ENCODE peak calls at places on chromosomes 2 and 18, in seven cellular contexts. One of them, this sample, is unnamed.

GRCh38 chr2:58435246-58435645 is 194.1 kb upstream of the FANCL start:
- DNase-seq in GM20000: no peak
- DNase-seq in CD4-positive, alpha-beta T cell: no peak
- DNase-seq in ovary: no peak
- DNase-seq in left ventricle myocardium inferior: no peak
- DNase-seq in PC-9: no peak
- DNase-seq in thoracic aorta: no peak
- DNase-seq in this sample: no peak

GRCh38 chr2:21256006-21256405 is 132.2 kb downstream of the TDRD15 start:
- DNase-seq in PC-9: no peak
- DNase-seq in CD4-positive, alpha-beta T cell: no peak
- DNase-seq in ovary: no peak
- DNase-seq in thoracic aorta: no peak
- DNase-seq in left ventricle myocardium inferior: no peak
- DNase-seq in GM20000: no peak
- DNase-seq in this sample: no peak

GRCh38 chr2:37740330-37740729 is 68.9 kb upstream of the CDC42EP3 start:
- DNase-seq in left ventricle myocardium inferior: no peak
- DNase-seq in thoracic aorta: no peak
- DNase-seq in ovary: no peak
- DNase-seq in PC-9: no peak
- DNase-seq in GM20000: no peak
- DNase-seq in CD4-positive, alpha-beta T cell: no peak
- DNase-seq in this sample: no peak

GRCh38 chr2:205685314-205686230 is 3.3 kb downstream of the NRP2 start:
- DNase-seq in PC-9: peak
- DNase-seq in GM20000: peak
- DNase-seq in ovary: peak
- DNase-seq in CD4-positive, alpha-beta T cell: no peak
- DNase-seq in thoracic aorta: no peak
- DNase-seq in left ventricle myocardium inferior: no peak
- DNase-seq in this sample: no peak

GRCh38 chr18:57461652-57462269 is 26.6 kb downstream of the ONECUT2 start:
- DNase-seq in PC-9: peak
- DNase-seq in CD4-positive, alpha-beta T cell: no peak
- DNase-seq in GM20000: no peak
- DNase-seq in thoracic aorta: no peak
- DNase-seq in ovary: no peak
- DNase-seq in left ventricle myocardium inferior: no peak
- DNase-seq in this sample: no peak

GRCh38 chr2:54899576-54900200 is 150.6 kb downstream of the RTN4 start:
- DNase-seq in PC-9: peak
- DNase-seq in ovary: no peak
- DNase-seq in CD4-positive, alpha-beta T cell: no peak
- DNase-seq in left ventricle myocardium inferior: no peak
- DNase-seq in GM20000: peak
- DNase-seq in thoracic aorta: no peak
- DNase-seq in this sample: no peak

GRCh38 chr2:234548720-234549420 is 52.0 kb upstream of the ARL4C start:
- DNase-seq in left ventricle myocardium inferior: no peak
- DNase-seq in ovary: no peak
- DNase-seq in GM20000: no peak
- DNase-seq in thoracic aorta: no peak
- DNase-seq in CD4-positive, alpha-beta T cell: no peak
- DNase-seq in PC-9: no peak
- DNase-seq in this sample: peak

GRCh38 chr2:240460781-240461431 is 25.4 kb downstream of the GPC1 start:
- DNase-seq in CD4-positive, alpha-beta T cell: no peak
- DNase-seq in ovary: peak
- DNase-seq in GM20000: no peak
- DNase-seq in PC-9: no peak
- DNase-seq in left ventricle myocardium inferior: peak
- DNase-seq in thoracic aorta: no peak
- DNase-seq in this sample: no peak

GRCh38 chr2:142435847-142436246 is 305.0 kb upstream of the LRP1B start:
- DNase-seq in GM20000: no peak
- DNase-seq in ovary: no peak
- DNase-seq in CD4-positive, alpha-beta T cell: no peak
- DNase-seq in left ventricle myocardium inferior: no peak
- DNase-seq in thoracic aorta: no peak
- DNase-seq in PC-9: no peak
- DNase-seq in this sample: no peak

GRCh38 chr2:203811491-203812221 is 55.9 kb upstream of the CTLA4 start:
- DNase-seq in ovary: no peak
- DNase-seq in CD4-positive, alpha-beta T cell: no peak
- DNase-seq in left ventricle myocardium inferior: peak
- DNase-seq in GM20000: no peak
- DNase-seq in PC-9: peak
- DNase-seq in thoracic aorta: peak
- DNase-seq in this sample: peak

GRCh38 chr2:191245869-191246531 is 796 bp downstream of the MYO1B start:
- DNase-seq in ovary: peak
- DNase-seq in left ventricle myocardium inferior: peak
- DNase-seq in GM20000: peak
- DNase-seq in PC-9: peak
- DNase-seq in thoracic aorta: no peak
- DNase-seq in CD4-positive, alpha-beta T cell: no peak
- DNase-seq in this sample: peak

GRCh38 chr2:53235836-53236582 is 531.6 kb upstream of the CHAC2 start:
- DNase-seq in thoracic aorta: no peak
- DNase-seq in CD4-positive, alpha-beta T cell: no peak
- DNase-seq in left ventricle myocardium inferior: no peak
- DNase-seq in GM20000: no peak
- DNase-seq in PC-9: no peak
- DNase-seq in ovary: no peak
- DNase-seq in this sample: peak

GRCh38 chr2:45860136-45861106 is 208.9 kb downstream of the PRKCE start:
- DNase-seq in CD4-positive, alpha-beta T cell: peak
- DNase-seq in thoracic aorta: peak
- DNase-seq in GM20000: no peak
- DNase-seq in ovary: peak
- DNase-seq in PC-9: no peak
- DNase-seq in left ventricle myocardium inferior: peak
- DNase-seq in this sample: no peak

DNA sequence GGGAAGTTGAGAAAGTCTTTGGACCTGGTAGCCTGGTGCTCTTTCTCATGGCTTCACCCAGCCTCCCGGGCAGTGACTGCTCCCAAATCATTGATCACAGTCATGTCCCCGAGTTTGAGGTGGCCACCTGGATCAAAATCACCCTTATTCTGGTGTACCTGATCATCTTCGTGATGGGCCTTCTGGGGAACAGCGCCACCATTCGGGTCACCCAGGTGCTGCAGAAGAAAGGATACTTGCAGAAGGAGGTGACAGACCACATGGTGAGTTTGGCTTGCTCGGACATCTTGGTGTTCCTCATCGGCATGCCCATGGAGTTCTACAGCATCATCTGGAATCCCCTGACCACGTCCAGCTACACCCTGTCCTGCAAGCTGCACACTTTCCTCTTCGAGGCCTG is 391 bp downstream of the GPR39 start:
- DNase-seq in PC-9: peak
- DNase-seq in thoracic aorta: no peak
- DNase-seq in ovary: no peak
- DNase-seq in GM20000: no peak
- DNase-seq in left ventricle myocardium inferior: no peak
- DNase-seq in CD4-positive, alpha-beta T cell: no peak
- DNase-seq in this sample: no peak
- TF ChIP-seq CTCF in PC-9: peak
- TF ChIP-seq CTCF in thoracic aorta: no peak
- TF ChIP-seq CTCF in ovary: no peak
- TF ChIP-seq CTCF in GM20000: no peak
- TF ChIP-seq CTCF in left ventricle myocardium inferior: no peak
- TF ChIP-seq CTCF in CD4-positive, alpha-beta T cell: no peak
- TF ChIP-seq CTCF in this sample: no peak

GRCh38 chr2:127591221-127591923 is 54.6 kb upstream of the GPR17 start:
- DNase-seq in PC-9: no peak
- DNase-seq in ovary: peak
- DNase-seq in GM20000: peak
- DNase-seq in left ventricle myocardium inferior: peak
- DNase-seq in thoracic aorta: no peak
- DNase-seq in CD4-positive, alpha-beta T cell: peak
- DNase-seq in this sample: peak
- TF ChIP-seq CTCF in PC-9: peak
- TF ChIP-seq CTCF in ovary: no peak
- TF ChIP-seq CTCF in GM20000: peak
- TF ChIP-seq CTCF in left ventricle myocardium inferior: peak
- TF ChIP-seq CTCF in thoracic aorta: peak
- TF ChIP-seq CTCF in CD4-positive, alpha-beta T cell: peak
- TF ChIP-seq CTCF in this sample: peak

GRCh38 chr18:2471523-2471922 is 99.8 kb downstream of the METTL4 start:
- DNase-seq in left ventricle myocardium inferior: no peak
- DNase-seq in thoracic aorta: no peak
- DNase-seq in PC-9: no peak
- DNase-seq in CD4-positive, alpha-beta T cell: no peak
- DNase-seq in GM20000: no peak
- DNase-seq in ovary: no peak
- DNase-seq in this sample: no peak
- TF ChIP-seq CTCF in left ventricle myocardium inferior: no peak
- TF ChIP-seq CTCF in thoracic aorta: no peak
- TF ChIP-seq CTCF in PC-9: no peak
- TF ChIP-seq CTCF in CD4-positive, alpha-beta T cell: no peak
- TF ChIP-seq CTCF in GM20000: no peak
- TF ChIP-seq CTCF in ovary: no peak
- TF ChIP-seq CTCF in this sample: no peak

DNA sequence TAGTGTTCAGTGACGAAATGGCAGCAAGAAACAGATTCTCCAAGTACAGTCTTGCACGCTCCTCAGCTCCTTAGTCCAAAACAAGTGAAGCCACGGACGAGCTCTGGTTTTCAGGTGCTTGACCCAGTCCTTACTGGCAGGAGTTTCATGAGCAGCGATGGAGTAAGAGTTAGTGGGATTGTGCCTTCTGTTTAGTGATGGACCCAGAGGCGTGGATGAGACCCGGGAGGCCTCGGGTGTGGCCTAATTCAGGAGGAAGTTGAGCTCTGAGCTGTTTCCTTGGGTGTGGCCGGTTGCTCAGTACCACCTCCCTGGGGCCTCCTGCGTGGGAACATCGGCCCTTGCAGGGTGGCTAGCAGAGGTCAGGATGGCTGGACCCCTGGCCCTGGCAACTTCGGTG is 52.0 kb downstream of the KIF5C start:
- DNase-seq in PC-9: no peak
- DNase-seq in CD4-positive, alpha-beta T cell: peak
- DNase-seq in GM20000: peak
- DNase-seq in left ventricle myocardium inferior: peak
- DNase-seq in thoracic aorta: no peak
- DNase-seq in ovary: no peak
- DNase-seq in this sample: peak
- TF ChIP-seq CTCF in PC-9: no peak
- TF ChIP-seq CTCF in CD4-positive, alpha-beta T cell: no peak
- TF ChIP-seq CTCF in GM20000: no peak
- TF ChIP-seq CTCF in left ventricle myocardium inferior: no peak
- TF ChIP-seq CTCF in thoracic aorta: no peak
- TF ChIP-seq CTCF in ovary: no peak
- TF ChIP-seq CTCF in this sample: no peak

DNA sequence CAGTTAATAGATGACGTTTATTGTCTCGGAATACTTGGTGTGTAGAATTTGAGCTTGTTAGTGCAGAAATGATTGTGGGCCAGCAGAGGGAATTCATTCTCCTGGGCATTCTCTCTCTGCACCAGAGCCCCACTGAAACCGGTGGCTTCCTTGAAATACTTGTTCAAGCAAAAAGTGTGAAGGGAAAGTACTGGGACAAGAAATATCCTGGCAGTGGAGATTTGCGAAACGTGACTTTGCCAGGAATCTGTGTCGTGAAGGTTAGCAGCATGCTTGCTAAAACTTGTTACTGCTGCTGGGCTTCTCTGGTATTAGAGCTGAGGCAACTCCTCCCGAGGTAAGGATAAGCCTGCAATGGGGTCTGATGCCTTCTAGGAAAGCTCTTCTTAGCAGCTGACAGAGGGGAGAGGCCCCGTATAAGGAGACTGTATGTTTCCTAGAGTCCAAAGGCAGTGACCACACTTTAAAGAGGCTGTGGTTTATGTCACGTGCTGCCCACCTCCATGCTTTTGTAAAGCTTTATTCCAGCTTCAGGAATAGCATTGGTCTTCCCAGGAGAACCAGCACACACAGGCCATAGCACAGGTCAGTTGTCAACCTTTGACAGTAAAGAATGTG is 2.1 kb downstream of the ITGA6 start:
- DNase-seq in GM20000: no peak
- DNase-seq in CD4-positive, alpha-beta T cell: no peak
- DNase-seq in thoracic aorta: no peak
- DNase-seq in ovary: no peak
- DNase-seq in left ventricle myocardium inferior: no peak
- DNase-seq in PC-9: peak
- DNase-seq in this sample: no peak
- TF ChIP-seq CTCF in GM20000: no peak
- TF ChIP-seq CTCF in CD4-positive, alpha-beta T cell: no peak
- TF ChIP-seq CTCF in thoracic aorta: no peak
- TF ChIP-seq CTCF in ovary: no peak
- TF ChIP-seq CTCF in left ventricle myocardium inferior: peak
- TF ChIP-seq CTCF in PC-9: no peak
- TF ChIP-seq CTCF in this sample: no peak